ENCODE peak calls at places on chromosomes 11 and 22, in six cellular contexts. One of them, this sample, is unnamed.

GRCh38 chr11:77299528-77299993 is 1.9 kb downstream of the GDPD4 start:
- DNase-seq in epithelial cell of esophagus: peak; percentile 97
- DNase-seq in stimulated activated CD4-positive, alpha-beta T cell treated with anti-CD3 and anti-CD28 coated beads, TNF-alpha, amount 100 ng/mL, for 48 hours: no peak
- DNase-seq in heart left ventricle: no peak
- DNase-seq in B cell: no peak
- DNase-seq in myocyte: no peak
- DNase-seq in this sample: peak; percentile 14

GRCh38 chr11:128285313-128285712 is 302.0 kb downstream of the ETS1 start:
- DNase-seq in B cell: no peak
- DNase-seq in myocyte: no peak
- DNase-seq in heart left ventricle: no peak
- DNase-seq in epithelial cell of esophagus: no peak
- DNase-seq in stimulated activated CD4-positive, alpha-beta T cell treated with anti-CD3 and anti-CD28 coated beads, TNF-alpha, amount 100 ng/mL, for 48 hours: no peak
- DNase-seq in this sample: no peak

GRCh38 chr22:43173566-43173965 is 13.4 kb downstream of the TTLL12 start:
- DNase-seq in epithelial cell of esophagus: no peak
- DNase-seq in myocyte: no peak
- DNase-seq in B cell: no peak
- DNase-seq in heart left ventricle: no peak
- DNase-seq in stimulated activated CD4-positive, alpha-beta T cell treated with anti-CD3 and anti-CD28 coated beads, TNF-alpha, amount 100 ng/mL, for 48 hours: no peak
- DNase-seq in this sample: no peak

GRCh38 chr22:19040581-19041402 is 81.4 kb downstream of the DGCR2 start:
- DNase-seq in stimulated activated CD4-positive, alpha-beta T cell treated with anti-CD3 and anti-CD28 coated beads, TNF-alpha, amount 100 ng/mL, for 48 hours: no peak
- DNase-seq in myocyte: no peak
- DNase-seq in epithelial cell of esophagus: no peak
- DNase-seq in heart left ventricle: no peak
- DNase-seq in B cell: no peak
- DNase-seq in this sample: no peak

GRCh38 chr22:30423296-30423958 is 2.1 kb upstream of the MTFP1 start:
- DNase-seq in stimulated activated CD4-positive, alpha-beta T cell treated with anti-CD3 and anti-CD28 coated beads, TNF-alpha, amount 100 ng/mL, for 48 hours: peak; percentile 44
- DNase-seq in B cell: no peak
- DNase-seq in myocyte: no peak
- DNase-seq in epithelial cell of esophagus: peak; percentile 68
- DNase-seq in heart left ventricle: no peak
- DNase-seq in this sample: peak; percentile 80

GRCh38 chr11:42572231-42572610 is 739.6 kb upstream of the API5 start:
- DNase-seq in epithelial cell of esophagus: no peak
- DNase-seq in stimulated activated CD4-positive, alpha-beta T cell treated with anti-CD3 and anti-CD28 coated beads, TNF-alpha, amount 100 ng/mL, for 48 hours: no peak
- DNase-seq in heart left ventricle: no peak
- DNase-seq in myocyte: no peak
- DNase-seq in B cell: no peak
- DNase-seq in this sample: no peak

GRCh38 chr22:19871845-19872778 is 17.4 kb upstream of the GNB1L start:
- DNase-seq in stimulated activated CD4-positive, alpha-beta T cell treated with anti-CD3 and anti-CD28 coated beads, TNF-alpha, amount 100 ng/mL, for 48 hours: no peak
- DNase-seq in heart left ventricle: peak; percentile 15
- DNase-seq in epithelial cell of esophagus: no peak
- DNase-seq in myocyte: no peak
- DNase-seq in B cell: no peak
- DNase-seq in this sample: no peak

GRCh38 chr11:125338886-125339811 is 156.9 kb downstream of the FEZ1 start:
- DNase-seq in B cell: no peak
- DNase-seq in epithelial cell of esophagus: no peak
- DNase-seq in myocyte: no peak
- DNase-seq in heart left ventricle: peak; percentile 61
- DNase-seq in stimulated activated CD4-positive, alpha-beta T cell treated with anti-CD3 and anti-CD28 coated beads, TNF-alpha, amount 100 ng/mL, for 48 hours: no peak
- DNase-seq in this sample: no peak

GRCh38 chr22:43861529-43861928 is 784 bp downstream of the SULT4A1 start:
- DNase-seq in myocyte: peak; percentile 33
- DNase-seq in stimulated activated CD4-positive, alpha-beta T cell treated with anti-CD3 and anti-CD28 coated beads, TNF-alpha, amount 100 ng/mL, for 48 hours: no peak
- DNase-seq in heart left ventricle: no peak
- DNase-seq in B cell: no peak
- DNase-seq in epithelial cell of esophagus: no peak
- DNase-seq in this sample: no peak

GRCh38 chr11:59266491-59266890 is 53.8 kb upstream of the MPEG1 start:
- DNase-seq in B cell: no peak
- DNase-seq in stimulated activated CD4-positive, alpha-beta T cell treated with anti-CD3 and anti-CD28 coated beads, TNF-alpha, amount 100 ng/mL, for 48 hours: no peak
- DNase-seq in myocyte: no peak
- DNase-seq in heart left ventricle: no peak
- DNase-seq in epithelial cell of esophagus: peak; percentile 92
- DNase-seq in this sample: no peak

GRCh38 chr22:24208012-24208749 is 26.9 kb downstream of the SUSD2 start:
- DNase-seq in myocyte: peak; percentile 73
- DNase-seq in epithelial cell of esophagus: peak; percentile 97
- DNase-seq in B cell: no peak
- DNase-seq in stimulated activated CD4-positive, alpha-beta T cell treated with anti-CD3 and anti-CD28 coated beads, TNF-alpha, amount 100 ng/mL, for 48 hours: no peak
- DNase-seq in heart left ventricle: peak; percentile 56
- DNase-seq in this sample: no peak

GRCh38 chr11:82843057-82843795 is 57.0 kb downstream of the PRCP start:
- DNase-seq in heart left ventricle: no peak
- DNase-seq in stimulated activated CD4-positive, alpha-beta T cell treated with anti-CD3 and anti-CD28 coated beads, TNF-alpha, amount 100 ng/mL, for 48 hours: no peak
- DNase-seq in epithelial cell of esophagus: peak; percentile 15
- DNase-seq in B cell: no peak
- DNase-seq in myocyte: no peak
- DNase-seq in this sample: no peak

GRCh38 chr22:20781272-20781990 is 7.5 kb downstream of the SERPIND1 start:
- DNase-seq in myocyte: no peak
- DNase-seq in epithelial cell of esophagus: peak; percentile 81
- DNase-seq in stimulated activated CD4-positive, alpha-beta T cell treated with anti-CD3 and anti-CD28 coated beads, TNF-alpha, amount 100 ng/mL, for 48 hours: peak; percentile 19
- DNase-seq in heart left ventricle: no peak
- DNase-seq in B cell: no peak
- DNase-seq in this sample: no peak

GRCh38 chr11:102810943-102811528 is 13.1 kb upstream of the MMP1 start:
- DNase-seq in myocyte: peak; percentile 37
- DNase-seq in epithelial cell of esophagus: peak; percentile 58
- DNase-seq in stimulated activated CD4-positive, alpha-beta T cell treated with anti-CD3 and anti-CD28 coated beads, TNF-alpha, amount 100 ng/mL, for 48 hours: no peak
- DNase-seq in heart left ventricle: no peak
- DNase-seq in B cell: no peak
- DNase-seq in this sample: no peak

GRCh38 chr22:22042599-22043295 is 60.2 kb upstream of the TOP3B start:
- DNase-seq in epithelial cell of esophagus: no peak
- DNase-seq in stimulated activated CD4-positive, alpha-beta T cell treated with anti-CD3 and anti-CD28 coated beads, TNF-alpha, amount 100 ng/mL, for 48 hours: no peak
- DNase-seq in heart left ventricle: no peak
- DNase-seq in myocyte: no peak
- DNase-seq in B cell: no peak
- DNase-seq in this sample: no peak

GRCh38 chr22:47818496-47818895 is 1056.0 kb downstream of the TBC1D22A start:
- DNase-seq in B cell: no peak
- DNase-seq in stimulated activated CD4-positive, alpha-beta T cell treated with anti-CD3 and anti-CD28 coated beads, TNF-alpha, amount 100 ng/mL, for 48 hours: no peak
- DNase-seq in heart left ventricle: no peak
- DNase-seq in myocyte: no peak
- DNase-seq in epithelial cell of esophagus: no peak
- DNase-seq in this sample: no peak

GRCh38 chr11:44977493-44977984 is 26.9 kb upstream of the TP53I11 start:
- DNase-seq in stimulated activated CD4-positive, alpha-beta T cell treated with anti-CD3 and anti-CD28 coated beads, TNF-alpha, amount 100 ng/mL, for 48 hours: no peak
- DNase-seq in B cell: no peak
- DNase-seq in epithelial cell of esophagus: peak; percentile 9
- DNase-seq in heart left ventricle: no peak
- DNase-seq in myocyte: no peak
- DNase-seq in this sample: peak; percentile 41

GRCh38 chr11:95338430-95338991 is 107.5 kb upstream of the SESN3 start:
- DNase-seq in stimulated activated CD4-positive, alpha-beta T cell treated with anti-CD3 and anti-CD28 coated beads, TNF-alpha, amount 100 ng/mL, for 48 hours: no peak
- DNase-seq in myocyte: peak; percentile 8
- DNase-seq in B cell: no peak
- DNase-seq in heart left ventricle: peak; percentile 72
- DNase-seq in epithelial cell of esophagus: peak; percentile 37
- DNase-seq in this sample: no peak

GRCh38 chr11:58776891-58777451 is 45.2 kb upstream of the GLYAT start:
- DNase-seq in myocyte: no peak
- DNase-seq in heart left ventricle: no peak
- DNase-seq in epithelial cell of esophagus: no peak
- DNase-seq in stimulated activated CD4-positive, alpha-beta T cell treated with anti-CD3 and anti-CD28 coated beads, TNF-alpha, amount 100 ng/mL, for 48 hours: no peak
- DNase-seq in B cell: no peak
- DNase-seq in this sample: no peak

GRCh38 chr22:36026741-36027140 is 1.9 kb downstream of the RBFOX2 start:
- DNase-seq in heart left ventricle: no peak
- DNase-seq in stimulated activated CD4-positive, alpha-beta T cell treated with anti-CD3 and anti-CD28 coated beads, TNF-alpha, amount 100 ng/mL, for 48 hours: no peak
- DNase-seq in epithelial cell of esophagus: no peak
- DNase-seq in B cell: no peak
- DNase-seq in myocyte: no peak
- DNase-seq in this sample: peak; percentile 4

GRCh38 chr11:117830072-117830471 is 5.5 kb upstream of the FXYD2 start:
- DNase-seq in stimulated activated CD4-positive, alpha-beta T cell treated with anti-CD3 and anti-CD28 coated beads, TNF-alpha, amount 100 ng/mL, for 48 hours: no peak
- DNase-seq in heart left ventricle: no peak
- DNase-seq in myocyte: no peak
- DNase-seq in B cell: no peak
- DNase-seq in epithelial cell of esophagus: no peak
- DNase-seq in this sample: no peak

GRCh38 chr11:120134931-120135228 is 3.0 kb downstream of the TRIM29 start:
- DNase-seq in epithelial cell of esophagus: no peak
- DNase-seq in heart left ventricle: peak; percentile 12
- DNase-seq in stimulated activated CD4-positive, alpha-beta T cell treated with anti-CD3 and anti-CD28 coated beads, TNF-alpha, amount 100 ng/mL, for 48 hours: no peak
- DNase-seq in myocyte: no peak
- DNase-seq in B cell: no peak
- DNase-seq in this sample: no peak

GRCh38 chr11:60902625-60903024 is 3.8 kb downstream of the PRPF19 start:
- DNase-seq in B cell: no peak
- DNase-seq in myocyte: no peak
- DNase-seq in stimulated activated CD4-positive, alpha-beta T cell treated with anti-CD3 and anti-CD28 coated beads, TNF-alpha, amount 100 ng/mL, for 48 hours: no peak
- DNase-seq in epithelial cell of esophagus: no peak
- DNase-seq in heart left ventricle: no peak
- DNase-seq in this sample: no peak

GRCh38 chr11:74680035-74680671 is 51.1 kb downstream of the CHRDL2 start:
- DNase-seq in epithelial cell of esophagus: no peak
- DNase-seq in myocyte: no peak
- DNase-seq in stimulated activated CD4-positive, alpha-beta T cell treated with anti-CD3 and anti-CD28 coated beads, TNF-alpha, amount 100 ng/mL, for 48 hours: no peak
- DNase-seq in B cell: no peak
- DNase-seq in heart left ventricle: peak; percentile 14
- DNase-seq in this sample: no peak

GRCh38 chr11:95297680-95298452 is 66.9 kb upstream of the SESN3 start:
- DNase-seq in stimulated activated CD4-positive, alpha-beta T cell treated with anti-CD3 and anti-CD28 coated beads, TNF-alpha, amount 100 ng/mL, for 48 hours: no peak
- DNase-seq in B cell: no peak
- DNase-seq in epithelial cell of esophagus: no peak
- DNase-seq in heart left ventricle: no peak
- DNase-seq in myocyte: no peak
- DNase-seq in this sample: no peak

GRCh38 chr11:3109921-3110706 is 52.9 kb upstream of the CARS1 start:
- DNase-seq in stimulated activated CD4-positive, alpha-beta T cell treated with anti-CD3 and anti-CD28 coated beads, TNF-alpha, amount 100 ng/mL, for 48 hours: peak; percentile 42
- DNase-seq in myocyte: peak; percentile 25
- DNase-seq in epithelial cell of esophagus: peak; percentile 45
- DNase-seq in heart left ventricle: peak; percentile 38
- DNase-seq in B cell: no peak
- DNase-seq in this sample: peak; percentile 31

GRCh38 chr22:19064354-19065054 is 57.7 kb downstream of the DGCR2 start:
- DNase-seq in B cell: no peak
- DNase-seq in myocyte: no peak
- DNase-seq in heart left ventricle: no peak
- DNase-seq in epithelial cell of esophagus: no peak
- DNase-seq in stimulated activated CD4-positive, alpha-beta T cell treated with anti-CD3 and anti-CD28 coated beads, TNF-alpha, amount 100 ng/mL, for 48 hours: no peak
- DNase-seq in this sample: no peak

GRCh38 chr11:74367881-74368280 is 30.4 kb downstream of the PGM2L1 start:
- DNase-seq in heart left ventricle: no peak
- DNase-seq in B cell: no peak
- DNase-seq in epithelial cell of esophagus: no peak
- DNase-seq in stimulated activated CD4-positive, alpha-beta T cell treated with anti-CD3 and anti-CD28 coated beads, TNF-alpha, amount 100 ng/mL, for 48 hours: no peak
- DNase-seq in myocyte: no peak
- DNase-seq in this sample: no peak

GRCh38 chr11:70464509-70465361 is 66.4 kb downstream of the CTTN start:
- DNase-seq in B cell: no peak
- DNase-seq in heart left ventricle: no peak
- DNase-seq in stimulated activated CD4-positive, alpha-beta T cell treated with anti-CD3 and anti-CD28 coated beads, TNF-alpha, amount 100 ng/mL, for 48 hours: no peak
- DNase-seq in myocyte: peak; percentile 82
- DNase-seq in epithelial cell of esophagus: no peak
- DNase-seq in this sample: no peak